ENCODE peak calls at places on chromosomes 2 and 18, in six cellular contexts. P is Kasumi-1; T is naive thymus-derived CD8-positive, alpha-beta T cell; E is Caco-2; V is HFFc6; A is right cardiac atrium. Q is an unnamed sample.

GRCh38 chr2:949894-950626 is 589 bp upstream of the SNTG2 start:
- DNase-seq in P (no peak), T (no peak), E (no peak), V (no peak), A (peak), Q (no peak)

GRCh38 chr2:178413472-178414265 is 37.3 kb downstream of the PRKRA start:
- DNase-seq in P (peak), T (peak), E (peak), V (peak), A (peak), Q (peak)

GRCh38 chr2:88019985-88020384 is 3.6 kb upstream of the RNU2-63P start:
- DNase-seq in P (no peak), T (no peak), E (peak), V (no peak), A (no peak), Q (no peak)

GRCh38 chr18:45142868-45143267 is 462.2 kb downstream of the SETBP1 start:
- DNase-seq in P (no peak), T (no peak), E (no peak), V (no peak), A (no peak), Q (no peak)

GRCh38 chr2:222448806-222449205 is 24.5 kb downstream of the SGPP2 start:
- DNase-seq in P (peak), T (no peak), E (no peak), V (no peak), A (peak), Q (no peak)

GRCh38 chr18:57655740-57656139 is 34.1 kb upstream of the NARS1 start:
- DNase-seq in P (no peak), T (no peak), E (no peak), V (no peak), A (no peak), Q (no peak)

GRCh38 chr2:239533917-239534316 is 133.1 kb upstream of the HDAC4 start:
- DNase-seq in P (no peak), T (no peak), E (no peak), V (no peak), A (peak), Q (no peak)

GRCh38 chr2:168780671-168781071 is 21.8 kb upstream of the NOSTRIN start:
- DNase-seq in P (no peak), T (no peak), E (no peak), V (no peak), A (no peak), Q (no peak)

GRCh38 chr2:217248312-217248935 is 388.6 kb upstream of the TNP1 start:
- DNase-seq in P (peak), T (no peak), E (no peak), V (no peak), A (peak), Q (peak)

GRCh38 chr2:108377411-108377810 is 343 bp upstream of the SULT1C4 start:
- DNase-seq in P (no peak), T (no peak), E (no peak), V (no peak), A (no peak), Q (no peak)

GRCh38 chr2:221200184-221200839 is 371.8 kb downstream of the EPHA4 start:
- DNase-seq in P (no peak), T (no peak), E (no peak), V (no peak), A (no peak), Q (no peak)

GRCh38 chr2:116133563-116133962 is 1680.9 kb upstream of the DDX18 start:
- DNase-seq in P (no peak), T (no peak), E (no peak), V (no peak), A (peak), Q (no peak)

GRCh38 chr18:13545514-13545913 is 180.8 kb downstream of the FAM210A start:
- DNase-seq in P (no peak), T (no peak), E (no peak), V (no peak), A (peak), Q (peak)